ENCODE peak calls at places on chromosomes 6 and 20, in six cellular contexts. C, S, K, Y, R and B are unnamed samples.

GRCh38 chr20:61128701-61129655 is 123.1 kb upstream of the CDH4 start:
- DNase-seq in C (no peak), K (no peak), R (no peak), S (no peak), Y (no peak), B (no peak)

GRCh38 chr6:25070547-25071366 is 135.0 kb upstream of the RIPOR2 start:
- DNase-seq in Y (peak; percentile 81), R (peak; percentile 70), S (peak; percentile 58), C (peak; percentile 68), K (peak; percentile 85), B (peak; percentile 58)

GRCh38 chr6:153392156-153392555 is 261.1 kb upstream of the RGS17 start:
- DNase-seq in C (no peak), R (no peak), S (no peak), K (no peak), Y (no peak), B (no peak)

GRCh38 chr6:163298079-163298807 is 116.3 kb upstream of the QKI start:
- DNase-seq in C (no peak), K (no peak), Y (no peak), R (no peak), S (no peak), B (no peak)

GRCh38 chr20:52361650-52362049 is 170.1 kb upstream of the ZFP64 start:
- DNase-seq in S (no peak), C (no peak), R (no peak), Y (no peak), K (no peak), B (no peak)

GRCh38 chr20:56637576-56637975 is 8.5 kb downstream of the TFAP2C start:
- DNase-seq in S (no peak), Y (no peak), R (no peak), C (no peak), K (no peak), B (no peak)

GRCh38 chr6:97630592-97630991 is 347.6 kb upstream of the MMS22L start:
- DNase-seq in Y (no peak), S (no peak), R (no peak), C (no peak), K (no peak), B (no peak)

GRCh38 chr6:7721654-7722053 is 4.2 kb upstream of the BMP6 start:
- DNase-seq in C (no peak), Y (no peak), S (no peak), K (no peak), R (no peak), B (no peak)

GRCh38 chr6:149316740-149317655 is 514 bp upstream of the TAB2 start:
- DNase-seq in Y (peak; percentile 87), R (peak; percentile 89), K (peak; percentile 89), C (peak; percentile 77), S (peak; percentile 65), B (peak; percentile 91)

GRCh38 chr20:45412653-45413052 is 3.3 kb upstream of the PIGT start:
- DNase-seq in Y (no peak), S (no peak), K (no peak), C (no peak), R (no peak), B (no peak)

GRCh38 chr6:53587291-53587690 is 42.4 kb upstream of the GCLC start:
- DNase-seq in Y (no peak), R (no peak), K (no peak), C (no peak), S (no peak), B (no peak)

GRCh38 chr6:46755867-46756266 is 9.1 kb downstream of the ANKRD66 start:
- DNase-seq in S (no peak), Y (no peak), R (no peak), C (no peak), K (no peak), B (no peak)

GRCh38 chr6:73548458-73549446 is 27.9 kb upstream of the EEF1A1 start:
- DNase-seq in R (no peak), K (no peak), Y (no peak), C (no peak), S (no peak), B (no peak)

GRCh38 chr6:34237722-34238506 is 1.2 kb downstream of the HMGA1 start:
- DNase-seq in Y (peak; percentile 80), R (peak; percentile 58), K (peak; percentile 90), C (peak; percentile 55), S (no peak), B (peak; percentile 76)

GRCh38 chr6:24394777-24395437 is 7.8 kb upstream of the MRS2 start:
- DNase-seq in S (no peak), Y (no peak), C (no peak), R (no peak), K (no peak), B (no peak)

GRCh38 chr6:157076427-157076774 is 246.9 kb downstream of the TMEM242 start:
- DNase-seq in S (no peak), C (no peak), R (no peak), Y (no peak), K (no peak), B (no peak)

GRCh38 chr6:150302801-150303138 is 66.0 kb upstream of the IYD start:
- DNase-seq in S (no peak), C (no peak), R (no peak), Y (no peak), K (no peak), B (no peak)

GRCh38 chr6:57262491-57262890 is 40.4 kb upstream of the RAB23 start:
- DNase-seq in R (no peak), S (no peak), C (no peak), K (no peak), Y (no peak), B (peak; percentile 76)

GRCh38 chr6:105593056-105593455 is 190.2 kb upstream of the PREP start:
- DNase-seq in K (no peak), S (no peak), C (no peak), Y (no peak), R (no peak), B (no peak)

GRCh38 chr6:37257320-37257633 is 295 bp upstream of the TBC1D22B start:
- DNase-seq in R (no peak), C (no peak), K (no peak), Y (no peak), S (no peak), B (no peak)

GRCh38 chr6:10237284-10238043 is 177.4 kb downstream of the TFAP2A start:
- DNase-seq in Y (no peak), R (no peak), S (no peak), K (peak; percentile 28), C (no peak), B (no peak)

GRCh38 chr6:15518057-15518456 is 144.8 kb downstream of the DTNBP1 start:
- DNase-seq in Y (no peak), K (no peak), C (no peak), S (no peak), R (no peak), B (no peak)

GRCh38 chr20:44419131-44419844 is 56.4 kb upstream of the TTPAL start:
- DNase-seq in K (no peak), C (no peak), S (no peak), Y (no peak), R (no peak), B (peak; percentile 71)

GRCh38 chr20:56826971-56827645 is 198.0 kb downstream of the TFAP2C start:
- DNase-seq in C (no peak), R (no peak), Y (no peak), K (no peak), S (no peak), B (no peak)

GRCh38 chr20:25587536-25587935 is 2.2 kb upstream of the NINL start:
- DNase-seq in C (no peak), R (no peak), S (no peak), K (no peak), Y (no peak), B (no peak)

GRCh38 chr6:28757429-28758045 is 166.2 kb downstream of the TRIM27 start:
- DNase-seq in S (no peak), K (no peak), Y (no peak), C (no peak), R (no peak), B (no peak)

GRCh38 chr6:101909376-101909775 is 515.9 kb downstream of the GRIK2 start:
- DNase-seq in Y (no peak), S (no peak), C (no peak), R (no peak), K (no peak), B (no peak)

GRCh38 chr20:61649105-61649878 is 397.2 kb downstream of the CDH4 start:
- DNase-seq in C (no peak), R (no peak), S (no peak), Y (no peak), K (no peak), B (no peak)